ENCODE peak calls at places on chromosomes 6 and 20, in ten cellular contexts. One of them, this sample, is unnamed.

GRCh38 chr6:158751842-158752424 is 67.2 kb downstream of the EZR start:
- DNase-seq in GM13977: no peak
- DNase-seq in fibroblast of mammary gland: no peak
- DNase-seq in fibroblast of the aortic adventitia: no peak
- DNase-seq in AG04450: no peak
- DNase-seq in tibial nerve: no peak
- DNase-seq in GM10248: peak; percentile 9
- DNase-seq in tibial artery: no peak
- DNase-seq in heart right ventricle: no peak
- DNase-seq in brain microvascular endothelial cell: no peak
- DNase-seq in this sample: no peak

GRCh38 chr6:33414592-33415271 is 3.2 kb downstream of the CUTA start:
- DNase-seq in GM13977: no peak
- DNase-seq in fibroblast of mammary gland: no peak
- DNase-seq in fibroblast of the aortic adventitia: no peak
- DNase-seq in AG04450: no peak
- DNase-seq in tibial nerve: no peak
- DNase-seq in GM10248: no peak
- DNase-seq in tibial artery: no peak
- DNase-seq in heart right ventricle: no peak
- DNase-seq in brain microvascular endothelial cell: no peak
- DNase-seq in this sample: no peak

GRCh38 chr6:26055670-26056582 is 31.3 kb upstream of the HFE start:
- DNase-seq in GM13977: peak; percentile 77
- DNase-seq in fibroblast of mammary gland: peak; percentile 88
- DNase-seq in fibroblast of the aortic adventitia: peak; percentile 90
- DNase-seq in AG04450: peak; percentile 61
- DNase-seq in tibial nerve: peak; percentile 91
- DNase-seq in GM10248: peak; percentile 85
- DNase-seq in tibial artery: peak; percentile 96
- DNase-seq in heart right ventricle: peak; percentile 88
- DNase-seq in brain microvascular endothelial cell: peak; percentile 82
- DNase-seq in this sample: peak; percentile 88

GRCh38 chr6:75098709-75099108 is 107.1 kb downstream of the COL12A1 start:
- DNase-seq in GM13977: no peak
- DNase-seq in fibroblast of mammary gland: peak; percentile 99
- DNase-seq in fibroblast of the aortic adventitia: peak; percentile 98
- DNase-seq in AG04450: peak; percentile 92
- DNase-seq in tibial nerve: peak; percentile 59
- DNase-seq in GM10248: no peak
- DNase-seq in tibial artery: peak; percentile 87
- DNase-seq in heart right ventricle: peak; percentile 28
- DNase-seq in brain microvascular endothelial cell: peak; percentile 98
- DNase-seq in this sample: peak; percentile 96

GRCh38 chr20:50510706-50511401 is 671 bp downstream of the PTPN1 start:
- DNase-seq in GM13977: no peak
- DNase-seq in fibroblast of mammary gland: no peak
- DNase-seq in fibroblast of the aortic adventitia: no peak
- DNase-seq in AG04450: no peak
- DNase-seq in tibial nerve: no peak
- DNase-seq in GM10248: no peak
- DNase-seq in tibial artery: no peak
- DNase-seq in heart right ventricle: peak; percentile 19
- DNase-seq in brain microvascular endothelial cell: no peak
- DNase-seq in this sample: no peak

GRCh38 chr20:53434662-53435061 is 159.0 kb downstream of the ZNF217 start:
- DNase-seq in GM13977: no peak
- DNase-seq in fibroblast of mammary gland: no peak
- DNase-seq in fibroblast of the aortic adventitia: no peak
- DNase-seq in AG04450: no peak
- DNase-seq in tibial nerve: no peak
- DNase-seq in GM10248: no peak
- DNase-seq in tibial artery: no peak
- DNase-seq in heart right ventricle: no peak
- DNase-seq in brain microvascular endothelial cell: no peak
- DNase-seq in this sample: no peak

GRCh38 chr6:50840112-50840813 is 21.6 kb downstream of the TFAP2B start:
- DNase-seq in GM13977: no peak
- DNase-seq in fibroblast of mammary gland: no peak
- DNase-seq in fibroblast of the aortic adventitia: no peak
- DNase-seq in AG04450: no peak
- DNase-seq in tibial nerve: no peak
- DNase-seq in GM10248: no peak
- DNase-seq in tibial artery: no peak
- DNase-seq in heart right ventricle: no peak
- DNase-seq in brain microvascular endothelial cell: no peak
- DNase-seq in this sample: no peak

GRCh38 chr6:144449911-144450690 is 165.0 kb downstream of the UTRN start:
- DNase-seq in GM13977: no peak
- DNase-seq in fibroblast of mammary gland: no peak
- DNase-seq in fibroblast of the aortic adventitia: peak; percentile 59
- DNase-seq in AG04450: no peak
- DNase-seq in tibial nerve: no peak
- DNase-seq in GM10248: no peak
- DNase-seq in tibial artery: no peak
- DNase-seq in heart right ventricle: no peak
- DNase-seq in brain microvascular endothelial cell: no peak
- DNase-seq in this sample: no peak

GRCh38 chr6:123777554-123777953 is 26.1 kb upstream of the NKAIN2 start:
- DNase-seq in GM13977: no peak
- DNase-seq in fibroblast of mammary gland: peak; percentile 14
- DNase-seq in fibroblast of the aortic adventitia: peak; percentile 25
- DNase-seq in AG04450: no peak
- DNase-seq in tibial nerve: no peak
- DNase-seq in GM10248: no peak
- DNase-seq in tibial artery: no peak
- DNase-seq in heart right ventricle: no peak
- DNase-seq in brain microvascular endothelial cell: no peak
- DNase-seq in this sample: no peak

GRCh38 chr20:51888186-51888790 is 86.0 kb upstream of the SALL4 start:
- DNase-seq in GM13977: no peak
- DNase-seq in fibroblast of mammary gland: no peak
- DNase-seq in fibroblast of the aortic adventitia: no peak
- DNase-seq in AG04450: no peak
- DNase-seq in tibial nerve: no peak
- DNase-seq in GM10248: no peak
- DNase-seq in tibial artery: no peak
- DNase-seq in heart right ventricle: no peak
- DNase-seq in brain microvascular endothelial cell: no peak
- DNase-seq in this sample: no peak

GRCh38 chr6:72031471-72031870 is 145.1 kb downstream of the RIMS1 start:
- DNase-seq in GM13977: no peak
- DNase-seq in fibroblast of mammary gland: no peak
- DNase-seq in fibroblast of the aortic adventitia: no peak
- DNase-seq in AG04450: no peak
- DNase-seq in tibial nerve: no peak
- DNase-seq in GM10248: no peak
- DNase-seq in tibial artery: no peak
- DNase-seq in heart right ventricle: no peak
- DNase-seq in brain microvascular endothelial cell: no peak
- DNase-seq in this sample: peak; percentile 57

GRCh38 chr6:16064687-16065086 is 64.2 kb upstream of the MYLIP start:
- DNase-seq in GM13977: no peak
- DNase-seq in fibroblast of mammary gland: no peak
- DNase-seq in fibroblast of the aortic adventitia: no peak
- DNase-seq in AG04450: no peak
- DNase-seq in tibial nerve: no peak
- DNase-seq in GM10248: no peak
- DNase-seq in tibial artery: no peak
- DNase-seq in heart right ventricle: no peak
- DNase-seq in brain microvascular endothelial cell: no peak
- DNase-seq in this sample: no peak

DNA sequence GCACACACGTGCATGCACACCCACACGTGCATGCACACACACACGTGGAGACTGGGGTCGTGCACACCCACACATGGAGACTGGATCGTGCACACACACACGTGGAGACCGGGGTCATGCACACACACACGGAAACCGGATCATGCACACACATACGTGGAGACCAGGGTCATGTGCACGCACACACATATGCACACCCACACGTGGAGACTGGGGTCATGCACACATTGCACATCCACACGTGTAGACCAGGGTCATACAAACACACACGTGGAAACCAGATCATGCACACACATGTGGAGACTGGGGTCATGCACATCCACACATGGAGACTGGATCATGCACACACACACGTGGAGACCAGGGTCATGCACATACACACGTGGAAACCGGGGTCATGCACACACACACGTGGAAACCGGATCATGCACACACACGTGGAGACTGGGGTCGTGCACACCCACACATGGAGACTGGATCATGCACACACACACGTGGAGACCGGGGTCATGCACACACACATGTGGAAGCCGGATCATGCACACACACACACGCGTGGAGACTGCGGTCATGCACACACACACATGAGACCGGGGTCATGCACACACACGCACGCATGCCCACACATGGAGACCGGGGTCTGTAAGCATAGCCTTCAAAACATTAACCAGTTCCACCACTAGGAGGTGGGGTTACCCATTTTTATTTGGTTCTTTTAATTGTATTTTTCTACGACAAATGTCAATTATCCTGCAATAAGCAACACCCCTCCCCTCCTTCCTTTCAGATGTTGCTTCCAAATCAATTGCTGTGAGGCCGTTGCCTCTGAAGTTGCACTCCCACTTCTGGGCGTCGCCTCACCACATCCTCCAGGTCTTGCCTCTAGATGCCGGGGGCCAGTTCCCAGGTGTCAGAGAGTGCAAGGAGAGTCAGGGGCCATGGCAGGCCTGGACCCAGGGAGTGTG is 95.8 kb downstream of the TMEM242 start:
- DNase-seq in GM13977: no peak
- DNase-seq in fibroblast of mammary gland: peak; percentile 41
- DNase-seq in fibroblast of the aortic adventitia: no peak
- DNase-seq in AG04450: no peak
- DNase-seq in tibial nerve: no peak
- DNase-seq in GM10248: no peak
- DNase-seq in tibial artery: peak; percentile 62
- DNase-seq in heart right ventricle: no peak
- DNase-seq in brain microvascular endothelial cell: peak; percentile 7
- DNase-seq in this sample: peak; percentile 19
- TF ChIP-seq CTCF in GM13977: peak; percentile 14
- TF ChIP-seq CTCF in fibroblast of mammary gland: peak; percentile 41
- TF ChIP-seq CTCF in fibroblast of the aortic adventitia: peak; percentile 24
- TF ChIP-seq CTCF in AG04450: peak; percentile 35
- TF ChIP-seq CTCF in tibial nerve: no peak
- TF ChIP-seq CTCF in GM10248: peak; percentile 7
- TF ChIP-seq CTCF in tibial artery: no peak
- TF ChIP-seq CTCF in heart right ventricle: peak; percentile 29
- TF ChIP-seq CTCF in brain microvascular endothelial cell: peak; percentile 44
- TF ChIP-seq CTCF in this sample: peak; percentile 74

GRCh38 chr6:135438907-135439535 is 58.5 kb downstream of the AHI1 start:
- DNase-seq in GM13977: peak; percentile 23
- DNase-seq in fibroblast of mammary gland: peak; percentile 38
- DNase-seq in fibroblast of the aortic adventitia: peak; percentile 44
- DNase-seq in AG04450: no peak
- DNase-seq in tibial nerve: no peak
- DNase-seq in GM10248: peak; percentile 35
- DNase-seq in tibial artery: no peak
- DNase-seq in heart right ventricle: no peak
- DNase-seq in brain microvascular endothelial cell: peak; percentile 6
- DNase-seq in this sample: peak; percentile 12
- TF ChIP-seq CTCF in GM13977: peak; percentile 66
- TF ChIP-seq CTCF in fibroblast of mammary gland: peak; percentile 52
- TF ChIP-seq CTCF in fibroblast of the aortic adventitia: peak; percentile 52
- TF ChIP-seq CTCF in AG04450: peak; percentile 65
- TF ChIP-seq CTCF in tibial nerve: peak; percentile 23
- TF ChIP-seq CTCF in GM10248: peak; percentile 45
- TF ChIP-seq CTCF in tibial artery: no peak
- TF ChIP-seq CTCF in heart right ventricle: peak; percentile 23
- TF ChIP-seq CTCF in brain microvascular endothelial cell: peak; percentile 45
- TF ChIP-seq CTCF in this sample: peak; percentile 80

DNA sequence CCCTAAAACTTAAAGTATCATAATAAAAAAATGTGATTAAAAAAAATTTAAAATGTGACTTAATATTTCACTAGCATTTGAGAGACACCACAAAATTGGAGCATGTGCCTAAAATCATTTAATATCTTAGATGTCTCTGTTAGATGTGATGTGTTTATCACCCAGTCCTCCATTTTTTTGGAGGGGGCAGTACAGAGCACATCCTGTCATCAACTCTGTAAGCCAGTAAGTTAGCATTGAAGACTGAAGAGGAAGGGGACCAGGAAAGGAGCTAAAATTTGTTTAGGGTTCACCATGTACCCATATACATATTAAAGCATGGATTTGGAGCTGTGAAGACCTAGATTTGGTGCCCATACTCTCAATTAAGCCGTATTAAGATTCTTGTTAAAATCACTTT is 30.7 kb upstream of the ADIG start:
- DNase-seq in GM13977: no peak
- DNase-seq in fibroblast of mammary gland: no peak
- DNase-seq in fibroblast of the aortic adventitia: no peak
- DNase-seq in AG04450: no peak
- DNase-seq in tibial nerve: no peak
- DNase-seq in GM10248: no peak
- DNase-seq in tibial artery: no peak
- DNase-seq in heart right ventricle: no peak
- DNase-seq in brain microvascular endothelial cell: no peak
- DNase-seq in this sample: no peak
- TF ChIP-seq CTCF in GM13977: peak; percentile 10
- TF ChIP-seq CTCF in fibroblast of mammary gland: peak; percentile 17
- TF ChIP-seq CTCF in fibroblast of the aortic adventitia: no peak
- TF ChIP-seq CTCF in AG04450: no peak
- TF ChIP-seq CTCF in tibial nerve: no peak
- TF ChIP-seq CTCF in GM10248: no peak
- TF ChIP-seq CTCF in tibial artery: no peak
- TF ChIP-seq CTCF in heart right ventricle: no peak
- TF ChIP-seq CTCF in brain microvascular endothelial cell: peak; percentile 34
- TF ChIP-seq CTCF in this sample: peak; percentile 39

GRCh38 chr6:11203306-11204009 is 29.0 kb downstream of the NEDD9 start:
- DNase-seq in GM13977: no peak
- DNase-seq in fibroblast of mammary gland: no peak
- DNase-seq in fibroblast of the aortic adventitia: no peak
- DNase-seq in AG04450: no peak
- DNase-seq in tibial nerve: no peak
- DNase-seq in GM10248: no peak
- DNase-seq in tibial artery: no peak
- DNase-seq in heart right ventricle: no peak
- DNase-seq in brain microvascular endothelial cell: no peak
- DNase-seq in this sample: no peak

GRCh38 chr6:11201015-11201414 is 31.5 kb downstream of the NEDD9 start:
- DNase-seq in GM13977: no peak
- DNase-seq in fibroblast of mammary gland: no peak
- DNase-seq in fibroblast of the aortic adventitia: no peak
- DNase-seq in AG04450: no peak
- DNase-seq in tibial nerve: no peak
- DNase-seq in GM10248: no peak
- DNase-seq in tibial artery: no peak
- DNase-seq in heart right ventricle: no peak
- DNase-seq in brain microvascular endothelial cell: no peak
- DNase-seq in this sample: no peak

GRCh38 chr6:11201772-11202512 is 30.5 kb downstream of the NEDD9 start:
- DNase-seq in GM13977: no peak
- DNase-seq in fibroblast of mammary gland: no peak
- DNase-seq in fibroblast of the aortic adventitia: no peak
- DNase-seq in AG04450: no peak
- DNase-seq in tibial nerve: no peak
- DNase-seq in GM10248: no peak
- DNase-seq in tibial artery: no peak
- DNase-seq in heart right ventricle: no peak
- DNase-seq in brain microvascular endothelial cell: no peak
- DNase-seq in this sample: no peak

GRCh38 chr6:11204987-11205386 is 27.5 kb downstream of the NEDD9 start:
- DNase-seq in GM13977: no peak
- DNase-seq in fibroblast of mammary gland: no peak
- DNase-seq in fibroblast of the aortic adventitia: no peak
- DNase-seq in AG04450: no peak
- DNase-seq in tibial nerve: no peak
- DNase-seq in GM10248: no peak
- DNase-seq in tibial artery: no peak
- DNase-seq in heart right ventricle: no peak
- DNase-seq in brain microvascular endothelial cell: no peak
- DNase-seq in this sample: no peak

GRCh38 chr6:11202513-11203305 is 29.8 kb downstream of the NEDD9 start:
- DNase-seq in GM13977: no peak
- DNase-seq in fibroblast of mammary gland: no peak
- DNase-seq in fibroblast of the aortic adventitia: no peak
- DNase-seq in AG04450: no peak
- DNase-seq in tibial nerve: no peak
- DNase-seq in GM10248: no peak
- DNase-seq in tibial artery: no peak
- DNase-seq in heart right ventricle: no peak
- DNase-seq in brain microvascular endothelial cell: no peak
- DNase-seq in this sample: no peak
- TF ChIP-seq CTCF in GM13977: no peak
- TF ChIP-seq CTCF in fibroblast of mammary gland: no peak
- TF ChIP-seq CTCF in fibroblast of the aortic adventitia: no peak
- TF ChIP-seq CTCF in AG04450: no peak
- TF ChIP-seq CTCF in tibial nerve: no peak
- TF ChIP-seq CTCF in GM10248: no peak
- TF ChIP-seq CTCF in tibial artery: no peak
- TF ChIP-seq CTCF in heart right ventricle: no peak
- TF ChIP-seq CTCF in brain microvascular endothelial cell: peak; percentile 10
- TF ChIP-seq CTCF in this sample: no peak